ENCODE peak calls at places on chromosome 13, in eight cellular contexts. X is thoracic aorta, C is K562, N is transverse colon, A is fibroblast of lung, Z is GM12878, J is A673, V is brain microvascular endothelial cell. S is an unnamed sample.

GRCh38 chr13:94311893-94312292 is 167.6 kb downstream of the DCT start:
- DNase-seq in X (no peak), C (no peak), N (no peak), A (no peak), Z (no peak), J (no peak), V (no peak), S (no peak)

GRCh38 chr13:23463631-23464030 is 30.1 kb upstream of the SACS start:
- DNase-seq in X (no peak), C (no peak), N (no peak), A (no peak), Z (no peak), J (no peak), V (peak; percentile 32), S (no peak)

GRCh38 chr13:59542303-59542702 is 621.4 kb downstream of the DIAPH3 start:
- DNase-seq in X (no peak), C (no peak), N (no peak), A (peak; percentile 37), Z (no peak), J (peak; percentile 95), V (no peak), S (no peak)

GRCh38 chr13:49308104-49308875 is 60.6 kb downstream of the CDADC1 start:
- DNase-seq in X (peak; percentile 73), C (no peak), N (peak; percentile 69), A (peak; percentile 93), Z (no peak), J (no peak), V (peak; percentile 22), S (peak; percentile 78)

GRCh38 chr13:46682015-46682414 is 114.9 kb downstream of the ESD start:
- DNase-seq in X (no peak), C (no peak), N (no peak), A (no peak), Z (no peak), J (no peak), V (no peak), S (no peak)

GRCh38 chr13:23018143-23018542 is 162.6 kb upstream of the SGCG start:
- DNase-seq in X (no peak), C (no peak), N (no peak), A (no peak), Z (no peak), J (no peak), V (no peak), S (no peak)

GRCh38 chr13:30504081-30504480 is 38.3 kb upstream of the HMGB1 start:
- DNase-seq in X (no peak), C (peak; percentile 41), N (no peak), A (peak; percentile 48), Z (peak; percentile 16), J (no peak), V (peak; percentile 51), S (no peak)

GRCh38 chr13:71360041-71360440 is 507.0 kb downstream of the DACH1 start:
- DNase-seq in X (no peak), C (no peak), N (no peak), A (peak; percentile 34), Z (no peak), J (no peak), V (no peak), S (no peak)

GRCh38 chr13:103039183-103039582 is 27.0 kb downstream of the SLC10A2 start:
- DNase-seq in X (no peak), C (no peak), N (no peak), A (no peak), Z (no peak), J (no peak), V (no peak), S (no peak)

GRCh38 chr13:40389081-40389641 is 277.3 kb downstream of the FOXO1 start:
- DNase-seq in X (no peak), C (no peak), N (no peak), A (no peak), Z (peak; percentile 4), J (no peak), V (no peak), S (no peak)

GRCh38 chr13:109738298-109738746 is 48.1 kb downstream of the IRS2 start:
- DNase-seq in X (no peak), C (no peak), N (no peak), A (no peak), Z (no peak), J (no peak), V (no peak), S (no peak)

GRCh38 chr13:48125794-48126228 is 30.9 kb upstream of the MED4 start:
- DNase-seq in X (no peak), C (no peak), N (no peak), A (peak; percentile 55), Z (no peak), J (no peak), V (no peak), S (no peak)

DNA sequence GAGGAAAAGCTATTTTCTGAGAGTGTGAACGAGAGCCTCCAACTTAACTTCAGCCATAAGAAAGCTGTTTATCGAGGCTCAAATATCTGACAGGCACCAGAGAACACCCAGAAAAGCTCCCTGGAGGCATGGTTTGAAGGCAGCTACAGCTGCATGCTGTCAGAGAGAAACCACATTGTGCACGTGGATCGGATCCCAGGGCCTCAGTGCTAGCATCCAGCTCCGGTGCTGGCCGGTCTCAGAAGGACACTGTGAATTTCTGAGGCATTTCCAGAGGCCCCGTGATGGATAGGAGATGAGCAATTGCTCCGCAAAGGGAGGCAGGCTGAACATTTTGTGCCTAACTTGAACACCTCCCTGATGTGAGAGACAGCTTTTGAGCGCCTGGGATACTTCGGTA is 315.7 kb downstream of the FGF9 start:
- DNase-seq in X (no peak), C (no peak), N (peak; percentile 44), A (peak; percentile 78), Z (no peak), J (no peak), V (no peak), S (peak; percentile 40)
- H3K4me3 ChIP-seq in X (no peak overlapping the region), C (no peak overlapping the region), N (no peak overlapping the region), A (no peak overlapping the region), Z (no peak overlapping the region), J (no peak overlapping the region), V (no peak overlapping the region), S (no peak overlapping the region)

GRCh38 chr13:43058836-43059235 is 35.5 kb downstream of the DNAJC15 start:
- DNase-seq in X (no peak), C (no peak), N (no peak), A (no peak), Z (no peak), J (no peak), V (peak; percentile 50), S (no peak)

GRCh38 chr13:43061496-43062280 is 38.3 kb downstream of the DNAJC15 start:
- DNase-seq in X (no peak), C (no peak), N (no peak), A (no peak), Z (no peak), J (no peak), V (no peak), S (no peak)

GRCh38 chr13:43054803-43055802 is 31.7 kb downstream of the DNAJC15 start:
- DNase-seq in X (no peak), C (no peak), N (no peak), A (peak; percentile 84), Z (no peak), J (peak; percentile 83), V (peak; percentile 84), S (peak; percentile 18)

GRCh38 chr13:43057653-43058317 is 34.4 kb downstream of the DNAJC15 start:
- DNase-seq in X (no peak), C (no peak), N (no peak), A (peak; percentile 20), Z (no peak), J (peak; percentile 71), V (peak; percentile 81), S (no peak)

GRCh38 chr13:43058318-43058674 is 34.9 kb downstream of the DNAJC15 start:
- DNase-seq in X (no peak), C (no peak), N (peak; percentile 60), A (peak; percentile 39), Z (no peak), J (peak; percentile 72), V (peak; percentile 81), S (no peak)
- H3K27ac ChIP-seq in X (peak overlapping the region; percentile 10), C (no peak overlapping the region), N (peak overlapping the region; percentile 74), A (peak overlapping the region; percentile 27), Z (peak overlapping the region; percentile 33), J (no peak overlapping the region), V (peak overlapping the region; percentile 91), S (no peak overlapping the region)

GRCh38 chr13:112065867-112066623 is 904 bp upstream of the SOX1 start:
- DNase-seq in X (no peak), C (no peak), N (no peak), A (no peak), Z (no peak), J (peak; percentile 53), V (no peak), S (no peak)

GRCh38 chr13:112067871-112068305 is 939 bp downstream of the SOX1 start:
- DNase-seq in X (no peak), C (no peak), N (no peak), A (no peak), Z (no peak), J (peak; percentile 62), V (no peak), S (no peak)

GRCh38 chr13:112068531-112069062 is 1.6 kb downstream of the SOX1 start:
- DNase-seq in X (no peak), C (no peak), N (no peak), A (no peak), Z (no peak), J (no peak), V (no peak), S (no peak)

GRCh38 chr13:112066624-112067004 is 335 bp upstream of the SOX1 start:
- DNase-seq in X (no peak), C (no peak), N (peak; percentile 45), A (peak; percentile 38), Z (no peak), J (peak; percentile 96), V (no peak), S (peak; percentile 44)

DNA sequence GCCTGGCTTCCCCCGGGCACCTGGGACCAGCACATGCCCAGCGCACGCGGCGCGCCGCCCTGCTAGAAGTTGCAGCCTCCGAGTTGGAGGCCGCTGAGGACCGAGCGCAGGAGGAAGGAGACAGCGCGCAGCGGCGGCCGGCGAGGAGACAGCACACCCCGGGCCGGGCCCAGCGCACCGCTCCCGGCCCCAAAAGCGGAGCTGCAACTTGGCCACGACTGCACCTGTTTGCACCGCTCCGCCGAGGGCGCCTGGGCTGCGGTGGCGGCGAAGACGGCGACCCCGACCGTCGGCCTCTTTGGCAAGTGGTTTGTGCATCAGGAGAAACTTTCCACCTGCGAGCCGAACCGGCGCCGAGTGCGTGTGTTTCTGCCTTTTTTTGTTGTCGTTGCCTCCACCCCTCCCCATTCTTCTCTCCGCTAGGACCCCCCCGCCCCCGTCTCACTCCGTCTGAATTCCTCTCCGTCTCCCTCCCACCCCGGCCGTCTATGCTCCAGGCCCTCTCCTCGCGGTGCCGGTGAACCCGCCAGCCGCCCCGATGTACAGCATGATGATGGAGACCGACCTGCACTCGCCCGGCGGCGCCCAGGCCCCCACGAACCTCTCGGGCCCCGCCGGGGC is at the start of gene SOX1:
- DNase-seq in X (no peak), C (no peak), N (no peak), A (no peak), Z (no peak), J (peak; percentile 81), V (no peak), S (no peak)
- H3K4me3 ChIP-seq in X (peak within 1 kb of the TSS; percentile 56), C (no peak within 1 kb of the TSS), N (peak within 1 kb of the TSS; percentile 20), A (peak within 1 kb of the TSS; percentile 12), Z (no peak within 1 kb of the TSS), J (peak within 1 kb of the TSS; percentile 63), V (no peak within 1 kb of the TSS), S (no peak within 1 kb of the TSS)

DNA sequence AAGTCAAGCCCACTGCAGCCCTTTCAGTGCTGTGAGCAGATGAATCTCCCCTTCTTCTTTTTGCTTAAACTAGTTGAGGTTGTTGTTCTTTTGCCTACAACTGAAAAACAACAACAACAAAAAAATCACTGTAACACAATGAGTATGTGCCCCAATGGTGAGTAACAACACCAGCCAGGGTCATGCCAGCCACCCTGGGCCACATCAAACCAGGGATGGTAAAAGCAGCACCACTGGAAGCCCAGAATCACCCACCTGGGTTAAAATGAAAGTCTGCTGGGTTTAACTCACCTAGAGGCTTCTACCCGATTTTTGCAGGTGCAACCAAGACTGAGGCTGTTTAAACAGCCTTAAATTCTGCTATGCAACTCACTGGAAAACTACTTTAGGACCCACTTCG is 20.5 kb downstream of the STK24 start:
- DNase-seq in X (no peak), C (no peak), N (no peak), A (no peak), Z (no peak), J (no peak), V (no peak), S (no peak)
- H3K27ac ChIP-seq in X (no peak overlapping the region), C (no peak overlapping the region), N (no peak overlapping the region), A (no peak overlapping the region), Z (no peak overlapping the region), J (no peak overlapping the region), V (no peak overlapping the region), S (peak overlapping the region; percentile 2)

S was measured in body of pancreas.